ENCODE peak calls at places on chromosomes 3 and 15, in four cellular contexts. One of them, this sample, is unnamed. For H3K4me1, the result is how much of the 10 kb centered on the place peaks cover.

GRCh38 chr3:72836923-72837322 is 11.3 kb downstream of the SHQ1 start:
- DNase-seq in colonic mucosa: no peak
- DNase-seq in pancreas: peak
- DNase-seq in SK-N-SH: no peak
- DNase-seq in this sample: no peak

GRCh38 chr15:52730163-52730562 is 51.0 kb upstream of the ATOSA start:
- DNase-seq in colonic mucosa: no peak
- DNase-seq in pancreas: no peak
- DNase-seq in SK-N-SH: no peak
- DNase-seq in this sample: peak

GRCh38 chr3:155646128-155646527 is 98.7 kb downstream of the PLCH1 start:
- DNase-seq in colonic mucosa: no peak
- DNase-seq in pancreas: no peak
- DNase-seq in SK-N-SH: no peak
- DNase-seq in this sample: no peak

GRCh38 chr3:45249391-45249790 is 23.3 kb upstream of the TMEM158 start:
- DNase-seq in colonic mucosa: no peak
- DNase-seq in pancreas: no peak
- DNase-seq in SK-N-SH: no peak
- DNase-seq in this sample: no peak

GRCh38 chr15:43186003-43186353 is 775 bp downstream of the CCNDBP1 start:
- DNase-seq in colonic mucosa: peak
- DNase-seq in pancreas: no peak
- DNase-seq in SK-N-SH: no peak
- DNase-seq in this sample: no peak

GRCh38 chr15:52076889-52077781 is 35.4 kb downstream of the BCL2L10 start:
- DNase-seq in colonic mucosa: peak
- DNase-seq in pancreas: no peak
- DNase-seq in SK-N-SH: no peak
- DNase-seq in this sample: peak

GRCh38 chr3:192812736-192813383 is 85.5 kb upstream of the FGF12 start:
- DNase-seq in colonic mucosa: peak
- DNase-seq in pancreas: no peak
- DNase-seq in SK-N-SH: no peak
- DNase-seq in this sample: peak

GRCh38 chr3:195748661-195749060 is 27.9 kb downstream of the MUC20 start:
- DNase-seq in colonic mucosa: no peak
- DNase-seq in pancreas: no peak
- DNase-seq in SK-N-SH: peak
- DNase-seq in this sample: no peak

GRCh38 chr15:88043396-88043795 is 213.1 kb downstream of the NTRK3 start:
- DNase-seq in colonic mucosa: no peak
- DNase-seq in pancreas: no peak
- DNase-seq in SK-N-SH: no peak
- DNase-seq in this sample: no peak

GRCh38 chr3:141367038-141367730 is 1.1 kb upstream of the ZBTB38 start:
- DNase-seq in colonic mucosa: no peak
- DNase-seq in pancreas: no peak
- DNase-seq in SK-N-SH: no peak
- DNase-seq in this sample: no peak

GRCh38 chr3:157075693-157076420 is 84.1 kb downstream of the CCNL1 start:
- DNase-seq in colonic mucosa: no peak
- DNase-seq in pancreas: no peak
- DNase-seq in SK-N-SH: no peak
- DNase-seq in this sample: no peak

GRCh38 chr3:129278970-129279906 is 568 bp downstream of the HMCES start:
- DNase-seq in colonic mucosa: peak
- DNase-seq in pancreas: no peak
- DNase-seq in SK-N-SH: peak
- DNase-seq in this sample: peak

GRCh38 chr3:55721716-55722484 is 234.8 kb upstream of the WNT5A start:
- DNase-seq in colonic mucosa: peak
- DNase-seq in pancreas: no peak
- DNase-seq in SK-N-SH: peak
- DNase-seq in this sample: peak
- TF ChIP-seq CTCF in colonic mucosa: peak
- TF ChIP-seq CTCF in pancreas: peak
- TF ChIP-seq CTCF in SK-N-SH: peak
- TF ChIP-seq CTCF in this sample: peak

GRCh38 chr3:50167782-50168317 is 12.7 kb downstream of the SEMA3F start:
- DNase-seq in colonic mucosa: no peak
- DNase-seq in pancreas: no peak
- DNase-seq in SK-N-SH: no peak
- DNase-seq in this sample: no peak

GRCh38 chr3:50166309-50167019 is 11.3 kb downstream of the SEMA3F start:
- DNase-seq in colonic mucosa: no peak
- DNase-seq in pancreas: no peak
- DNase-seq in SK-N-SH: no peak
- DNase-seq in this sample: no peak

GRCh38 chr3:50168388-50168787 is 13.3 kb downstream of the SEMA3F start:
- DNase-seq in colonic mucosa: no peak
- DNase-seq in pancreas: no peak
- DNase-seq in SK-N-SH: no peak
- DNase-seq in this sample: no peak

GRCh38 chr3:50168791-50169190 is 13.7 kb downstream of the SEMA3F start:
- DNase-seq in colonic mucosa: no peak
- DNase-seq in pancreas: no peak
- DNase-seq in SK-N-SH: no peak
- DNase-seq in this sample: no peak

GRCh38 chr3:50167069-50167781 is 12.1 kb downstream of the SEMA3F start:
- DNase-seq in colonic mucosa: peak
- DNase-seq in pancreas: no peak
- DNase-seq in SK-N-SH: no peak
- DNase-seq in this sample: no peak
- H3K4me1 ChIP-seq in colonic mucosa: under half
- H3K4me1 ChIP-seq in pancreas: under half
- H3K4me1 ChIP-seq in SK-N-SH: half or more
- H3K4me1 ChIP-seq in this sample: under half

DNA sequence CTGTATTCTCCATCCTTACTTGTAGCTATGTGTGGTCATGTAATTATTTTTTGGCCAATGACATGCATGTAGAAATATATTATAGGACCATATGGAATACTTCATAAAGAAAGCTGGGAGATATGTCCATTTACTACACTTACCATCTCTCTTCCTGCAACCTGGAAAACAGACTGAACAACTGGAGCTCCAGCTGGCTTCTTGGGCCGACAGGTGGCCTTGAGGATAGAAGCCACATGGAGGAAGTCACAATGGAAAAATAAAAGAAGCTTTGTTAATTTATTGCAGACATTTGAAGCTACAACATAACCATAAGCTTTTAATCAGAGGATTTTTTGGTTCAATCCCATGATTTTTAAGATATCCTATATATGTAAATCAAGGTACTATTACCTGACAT is 167.9 kb upstream of the CBLB start:
- DNase-seq in colonic mucosa: no peak
- DNase-seq in pancreas: no peak
- DNase-seq in SK-N-SH: no peak
- DNase-seq in this sample: no peak
- H3K27ac ChIP-seq in colonic mucosa: no peak
- H3K27ac ChIP-seq in pancreas: no peak
- H3K27ac ChIP-seq in SK-N-SH: no peak
- H3K27ac ChIP-seq in this sample: no peak

GRCh38 chr15:89333959-89334509 is 590 bp downstream of the POLG start:
- DNase-seq in colonic mucosa: no peak
- DNase-seq in pancreas: no peak
- DNase-seq in SK-N-SH: no peak
- DNase-seq in this sample: no peak

GRCh38 chr15:89334510-89335288 is at the start of gene POLG:
- DNase-seq in colonic mucosa: peak
- DNase-seq in pancreas: peak
- DNase-seq in SK-N-SH: peak
- DNase-seq in this sample: peak

GRCh38 chr15:89333011-89333860 is 1.4 kb downstream of the POLG start:
- DNase-seq in colonic mucosa: no peak
- DNase-seq in pancreas: no peak
- DNase-seq in SK-N-SH: no peak
- DNase-seq in this sample: no peak

GRCh38 chr15:89330881-89331595 is 3.6 kb downstream of the POLG start:
- DNase-seq in colonic mucosa: no peak
- DNase-seq in pancreas: no peak
- DNase-seq in SK-N-SH: no peak
- DNase-seq in this sample: no peak

DNA sequence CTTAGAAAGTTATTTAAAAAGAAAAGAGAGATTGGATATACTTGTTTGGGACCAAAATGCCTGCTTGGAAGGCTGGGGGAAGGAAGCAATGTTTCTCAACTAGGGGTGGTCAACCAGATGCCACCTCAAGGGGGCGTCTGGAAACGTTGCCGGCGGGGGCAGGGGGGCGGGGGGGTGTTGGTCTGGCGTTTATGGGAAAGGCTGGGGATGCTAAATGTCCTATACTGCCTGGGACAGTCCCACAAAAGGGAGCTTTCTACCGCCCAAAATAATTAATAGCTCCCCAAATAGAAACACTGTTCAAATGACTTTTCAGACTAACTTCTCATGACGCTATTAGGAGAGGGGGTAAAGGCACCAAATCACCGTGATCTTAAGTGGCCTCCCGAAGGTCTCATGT is 2.2 kb downstream of the POLG start:
- DNase-seq in colonic mucosa: no peak
- DNase-seq in pancreas: no peak
- DNase-seq in SK-N-SH: peak
- DNase-seq in this sample: peak
- TF ChIP-seq CTCF in colonic mucosa: peak
- TF ChIP-seq CTCF in pancreas: no peak
- TF ChIP-seq CTCF in SK-N-SH: peak
- TF ChIP-seq CTCF in this sample: peak

GRCh38 chr3:50610992-50611463 is 546 bp downstream of the CISH start:
- DNase-seq in colonic mucosa: no peak
- DNase-seq in pancreas: no peak
- DNase-seq in SK-N-SH: peak
- DNase-seq in this sample: no peak

GRCh38 chr3:50611464-50612233 is at the start of gene CISH:
- DNase-seq in colonic mucosa: peak
- DNase-seq in pancreas: peak
- DNase-seq in SK-N-SH: peak
- DNase-seq in this sample: peak

GRCh38 chr3:50615190-50615589 is 1.8 kb upstream of the MAPKAPK3 start:
- DNase-seq in colonic mucosa: no peak
- DNase-seq in pancreas: no peak
- DNase-seq in SK-N-SH: no peak
- DNase-seq in this sample: no peak

GRCh38 chr3:50612234-50612972 is 829 bp upstream of the CISH start:
- DNase-seq in colonic mucosa: no peak
- DNase-seq in pancreas: no peak
- DNase-seq in SK-N-SH: no peak
- DNase-seq in this sample: peak

GRCh38 chr3:50612973-50613851 is 1.6 kb upstream of the CISH start:
- DNase-seq in colonic mucosa: no peak
- DNase-seq in pancreas: no peak
- DNase-seq in SK-N-SH: no peak
- DNase-seq in this sample: no peak
- H3K4me1 ChIP-seq in colonic mucosa: under half
- H3K4me1 ChIP-seq in pancreas: under half
- H3K4me1 ChIP-seq in SK-N-SH: under half
- H3K4me1 ChIP-seq in this sample: under half

GRCh38 chr15:81160312-81161214 is 26.5 kb downstream of the CFAP161 start:
- DNase-seq in colonic mucosa: no peak
- DNase-seq in pancreas: no peak
- DNase-seq in SK-N-SH: peak
- DNase-seq in this sample: no peak
- H3K27ac ChIP-seq in colonic mucosa: no peak
- H3K27ac ChIP-seq in pancreas: no peak
- H3K27ac ChIP-seq in SK-N-SH: peak
- H3K27ac ChIP-seq in this sample: no peak

DNA sequence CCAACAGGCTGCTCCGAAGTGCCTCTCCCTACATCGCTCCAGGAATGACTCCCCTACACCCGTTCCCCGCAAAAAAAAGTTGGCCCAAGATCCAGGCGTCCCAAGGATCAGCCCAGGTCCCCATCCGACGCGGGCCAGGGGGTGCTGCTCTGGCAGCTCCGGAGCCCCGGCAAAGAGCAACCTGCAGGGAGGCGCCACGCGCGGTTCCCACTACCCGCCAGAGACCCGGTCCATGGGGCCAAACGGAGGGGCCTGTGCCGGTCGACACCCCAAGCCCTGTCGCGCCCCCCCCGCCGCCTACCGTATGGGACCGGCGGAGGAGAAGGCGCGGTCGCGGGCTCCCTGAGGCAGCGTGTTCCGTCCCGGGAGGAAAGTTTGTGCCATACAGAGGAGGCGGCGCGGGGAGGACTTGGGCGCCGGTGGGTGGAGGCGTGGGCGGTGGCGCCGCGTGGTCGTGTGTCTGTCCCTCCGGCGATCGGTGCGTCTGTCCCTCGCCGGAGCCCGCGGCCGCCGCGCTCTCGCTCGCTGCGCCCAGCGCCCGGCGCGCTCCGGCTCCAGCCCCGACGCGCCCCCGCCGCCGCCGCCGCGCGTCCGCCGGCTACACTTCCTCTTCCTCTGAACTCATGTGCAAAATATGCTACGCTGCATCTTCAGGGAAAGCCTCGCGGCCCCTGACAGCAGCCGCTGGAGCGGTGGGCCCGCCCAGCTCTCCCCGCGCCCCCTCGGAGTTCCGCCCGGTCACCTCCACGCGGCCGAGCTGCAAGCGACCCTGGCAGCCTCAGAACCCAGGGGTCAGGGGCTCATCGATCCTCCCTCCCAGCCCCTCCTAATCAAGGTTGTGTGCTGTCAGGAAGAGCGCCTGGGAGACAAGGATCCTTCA is at the start of gene RFTN1:
- DNase-seq in colonic mucosa: peak
- DNase-seq in pancreas: no peak
- DNase-seq in SK-N-SH: peak
- DNase-seq in this sample: peak
- TF ChIP-seq CTCF in colonic mucosa: no peak
- TF ChIP-seq CTCF in pancreas: no peak
- TF ChIP-seq CTCF in SK-N-SH: peak
- TF ChIP-seq CTCF in this sample: no peak

GRCh38 chr3:57592306-57592705 is 4.8 kb downstream of the ARF4 start:
- DNase-seq in colonic mucosa: no peak
- DNase-seq in pancreas: no peak
- DNase-seq in SK-N-SH: no peak
- DNase-seq in this sample: no peak

GRCh38 chr3:57583544-57583943 is 13.6 kb downstream of the ARF4 start:
- DNase-seq in colonic mucosa: no peak
- DNase-seq in pancreas: no peak
- DNase-seq in SK-N-SH: no peak
- DNase-seq in this sample: no peak

GRCh38 chr3:57582470-57583168 is 14.5 kb downstream of the ARF4 start:
- DNase-seq in colonic mucosa: peak
- DNase-seq in pancreas: no peak
- DNase-seq in SK-N-SH: peak
- DNase-seq in this sample: no peak

GRCh38 chr3:57586778-57587177 is 10.4 kb downstream of the ARF4 start:
- DNase-seq in colonic mucosa: no peak
- DNase-seq in pancreas: no peak
- DNase-seq in SK-N-SH: no peak
- DNase-seq in this sample: no peak

DNA sequence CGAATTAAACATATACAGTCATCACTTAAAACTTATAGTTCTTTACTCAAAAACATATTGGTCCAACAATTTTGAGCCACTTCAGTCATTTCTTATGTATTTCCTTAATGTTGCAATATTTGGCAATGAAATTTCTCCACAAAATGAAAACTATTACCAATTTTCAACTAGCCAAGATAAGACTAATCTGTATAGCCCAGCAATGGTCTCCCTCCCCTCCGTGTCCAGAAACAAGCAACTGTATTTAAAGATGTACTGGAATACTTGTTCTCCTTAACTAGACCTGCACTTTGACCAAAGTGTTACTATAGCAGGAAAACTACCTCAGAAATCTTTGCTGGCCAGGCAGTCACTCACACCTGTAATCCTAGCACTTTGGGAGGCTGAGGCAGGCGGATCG is 9.2 kb downstream of the ARF4 start:
- DNase-seq in colonic mucosa: no peak
- DNase-seq in pancreas: no peak
- DNase-seq in SK-N-SH: no peak
- DNase-seq in this sample: no peak
- H3K4me1 ChIP-seq in colonic mucosa: under half
- H3K4me1 ChIP-seq in pancreas: under half
- H3K4me1 ChIP-seq in SK-N-SH: under half
- H3K4me1 ChIP-seq in this sample: under half